ENCODE peak calls at places on chromosomes 6 and 20, in seven cellular contexts. N is CD8-positive, alpha-beta T cell; I is neural progenitor cell; U is K562; F is suprapubic skin; G is lung; O is NT2/D1. H is an unnamed sample.

GRCh38 chr20:49552007-49552406 is 15.9 kb downstream of the PTGIS start:
- DNase-seq in N (no peak), I (no peak), U (no peak), F (no peak), G (no peak), O (no peak), H (no peak)

GRCh38 chr6:109660526-109660925 is 30.5 kb downstream of the AK9 start:
- DNase-seq in N (no peak), I (no peak), U (no peak), F (no peak), G (no peak), O (no peak), H (no peak)

GRCh38 chr6:157521665-157522335 is 140.8 kb downstream of the ZDHHC14 start:
- DNase-seq in N (no peak), I (no peak), U (no peak), F (no peak), G (no peak), O (no peak), H (no peak)

GRCh38 chr6:42449917-42450313 is 1.8 kb downstream of the TRERF1 start:
- DNase-seq in N (no peak), I (peak; percentile 72), U (no peak), F (peak; percentile 3), G (no peak), O (no peak), H (peak; percentile 37)

GRCh38 chr6:121055572-121056163 is 278.6 kb downstream of the TBC1D32 start:
- DNase-seq in N (no peak), I (peak; percentile 59), U (peak; percentile 40), F (no peak), G (no peak), O (peak; percentile 40), H (peak; percentile 10)

GRCh38 chr20:57264151-57264792 is 2.2 kb downstream of the BMP7 start:
- DNase-seq in N (no peak), I (peak; percentile 57), U (no peak), F (no peak), G (no peak), O (no peak), H (no peak)

GRCh38 chr6:52570291-52570700 is 6.6 kb downstream of the TRAM2 start:
- DNase-seq in N (no peak), I (no peak), U (no peak), F (peak; percentile 73), G (peak; percentile 33), O (no peak), H (peak; percentile 72)

GRCh38 chr20:50298554-50299324 is 108.1 kb downstream of the CEBPB start:
- DNase-seq in N (no peak), I (no peak), U (peak; percentile 76), F (no peak), G (no peak), O (no peak), H (no peak)

GRCh38 chr6:133705731-133706130 is 183.2 kb upstream of the TCF21 start:
- DNase-seq in N (no peak), I (no peak), U (no peak), F (no peak), G (no peak), O (no peak), H (no peak)
- H3K4me3 ChIP-seq in N (no peak overlapping the region), I (no peak overlapping the region), U (no peak overlapping the region), F (no peak overlapping the region), G (no peak overlapping the region), O (no peak overlapping the region), H (no peak overlapping the region)

DNA sequence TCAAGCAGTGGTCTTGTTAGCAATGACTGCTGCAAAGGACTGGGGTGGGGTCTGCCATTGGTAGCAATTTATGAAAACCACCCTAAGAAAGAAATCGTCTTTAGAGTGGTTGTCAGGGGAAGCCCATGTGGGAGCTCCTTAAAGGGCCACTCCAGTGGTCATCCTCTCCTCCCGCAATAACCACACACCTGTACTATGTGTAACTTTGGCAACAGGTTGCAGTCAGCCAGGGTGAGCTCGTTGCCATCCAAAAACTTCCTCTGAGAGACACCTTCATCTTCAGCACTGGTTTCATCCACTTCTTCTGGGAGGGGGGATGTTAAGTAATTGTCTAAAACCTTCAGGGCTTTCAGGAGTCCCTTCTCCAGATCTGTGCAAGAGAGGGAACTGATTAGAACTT is 2.9 kb upstream of the DDAH2 start:
- DNase-seq in N (no peak), I (no peak), U (no peak), F (no peak), G (no peak), O (no peak), H (no peak)
- H3K4me1 ChIP-seq in N (peaks cover 48% of the 10 kb centered on the region), I (peaks cover 17% of the 10 kb centered on the region), U (peaks cover 59% of the 10 kb centered on the region), F (peaks cover 73% of the 10 kb centered on the region), G (no peaks in the 10 kb centered on the region), O (peaks cover 8% of the 10 kb centered on the region), H (peaks cover 18% of the 10 kb centered on the region)

DNA sequence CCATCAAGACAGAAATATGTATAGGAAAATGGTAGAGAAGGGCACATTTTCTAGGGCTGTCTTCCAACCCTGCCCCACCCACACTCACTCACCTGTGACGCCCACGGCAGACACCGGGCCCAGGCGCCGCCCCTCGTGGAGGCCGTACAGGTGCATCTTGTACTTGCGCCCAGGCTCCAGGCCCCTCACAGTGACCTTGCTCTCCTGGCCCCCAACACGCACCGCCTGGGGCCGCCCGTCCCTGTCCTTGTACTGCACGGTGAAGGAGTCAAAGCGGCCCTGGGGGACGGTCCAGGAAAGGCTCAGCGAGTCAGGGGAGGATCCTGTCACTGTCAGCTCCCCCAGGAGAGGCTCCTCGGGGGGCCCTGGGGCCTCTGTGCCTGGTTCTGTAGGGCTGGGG is 19.8 kb downstream of the CYP21A2 start:
- DNase-seq in N (no peak), I (no peak), U (no peak), F (peak; percentile 59), G (no peak), O (no peak), H (no peak)
- H3K36me3 ChIP-seq in N (no peaks in the 10 kb centered on the region), I (no peaks in the 10 kb centered on the region), U (no peaks in the 10 kb centered on the region), F (peaks cover 34% of the 10 kb centered on the region), G (no peaks in the 10 kb centered on the region), O (no peaks in the 10 kb centered on the region), H (no peaks in the 10 kb centered on the region)

GRCh38 chr6:149938571-149939462 is 3.0 kb upstream of the ULBP2 start:
- DNase-seq in N (peak; percentile 54), I (no peak), U (peak; percentile 14), F (no peak), G (no peak), O (no peak), H (no peak)
- H3K4me3 ChIP-seq in N (peak overlapping the region; percentile 51), I (peak overlapping the region; percentile 30), U (peak overlapping the region; percentile 19), F (peak overlapping the region; percentile 58), G (no peak overlapping the region), O (peak overlapping the region; percentile 24), H (no peak overlapping the region)

DNA sequence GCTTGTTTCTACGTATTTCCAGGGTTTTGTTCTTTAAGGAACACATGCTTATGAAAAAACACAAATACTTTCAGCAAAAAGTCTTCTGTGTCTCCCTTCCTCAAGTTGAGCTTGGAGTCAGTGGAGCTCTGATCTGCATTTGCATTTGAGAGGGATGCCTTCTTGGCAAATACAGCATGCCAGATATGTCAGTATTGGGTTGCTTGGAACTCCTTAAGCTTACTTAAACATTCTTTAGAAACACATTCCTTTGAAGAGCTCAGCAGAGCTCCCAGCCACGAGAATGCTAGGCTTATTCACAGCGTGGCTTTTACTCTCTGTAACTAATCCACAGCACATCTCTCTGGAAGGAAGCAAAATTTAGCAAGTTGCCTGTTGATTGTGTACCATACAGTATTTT is 68.3 kb downstream of the ANKRD6 start:
- DNase-seq in N (no peak), I (peak; percentile 91), U (no peak), F (no peak), G (no peak), O (peak; percentile 63), H (peak; percentile 94)
- H3K4me1 ChIP-seq in N (no peaks in the 10 kb centered on the region), I (peaks cover 82% of the 10 kb centered on the region), U (no peaks in the 10 kb centered on the region), F (no peaks in the 10 kb centered on the region), G (no peaks in the 10 kb centered on the region), O (peaks cover 13% of the 10 kb centered on the region), H (peaks cover 31% of the 10 kb centered on the region)

GRCh38 chr6:152364846-152365245 is 272.3 kb downstream of the SYNE1 start:
- DNase-seq in N (no peak), I (no peak), U (no peak), F (no peak), G (no peak), O (no peak), H (no peak)
- H3K36me3 ChIP-seq in N (no peaks in the 10 kb centered on the region), I (no peaks in the 10 kb centered on the region), U (no peaks in the 10 kb centered on the region), F (peaks cover 35% of the 10 kb centered on the region), G (peaks cover 21% of the 10 kb centered on the region), O (no peaks in the 10 kb centered on the region), H (no peaks in the 10 kb centered on the region)